ENCODE peak calls at places on chromosomes 1 and 21, in eight cellular contexts. L is GM13977; K is stimulated activated effector memory CD8-positive, alpha-beta T cell treated with anti-CD3 and anti-CD28 coated beads, Interleukin-12 subunit alpha, Interleukin-12 subunit beta, amount 100 ng/mL, for 72 hours; H is CD8-positive, alpha-beta T cell; R is stimulated activated naive CD8-positive, alpha-beta T cell treated with anti-CD3 and anti-CD28 coated beads, Interleukin-15, amount 100 ng/mL, for 72 hours; X is HTR-8/SVneo; I is ovary; W is activated T-cell treated with anti-CD3 and anti-CD28 coated beads for 1 hour. A is an unnamed sample.

GRCh38 chr1:212518188-212518951 is 85.7 kb downstream of the NENF start:
- DNase-seq in W (no peak), H (no peak), R (no peak), L (no peak), I (no peak), K (no peak), X (no peak), A (no peak)

GRCh38 chr21:42063206-42063577 is 7.9 kb upstream of the UMODL1 start:
- DNase-seq in X (no peak), L (no peak), K (no peak), I (no peak), R (peak; percentile 28), W (peak; percentile 8), H (peak; percentile 48), A (no peak)

GRCh38 chr1:229001467-229001866 is 266.2 kb downstream of the RHOU start:
- DNase-seq in K (no peak), R (no peak), I (no peak), H (no peak), W (no peak), X (no peak), L (no peak), A (no peak)

GRCh38 chr1:15702722-15703550 is 18.8 kb downstream of the PLEKHM2 start:
- DNase-seq in I (peak; percentile 51), X (no peak), R (no peak), H (no peak), L (no peak), W (no peak), K (no peak), A (no peak)

GRCh38 chr1:168227620-168228019 is 1.8 kb downstream of the SFT2D2 start:
- DNase-seq in I (no peak), W (no peak), H (no peak), L (peak; percentile 36), K (no peak), R (no peak), X (no peak), A (peak; percentile 32)

GRCh38 chr1:241841661-241842060 is 6.3 kb upstream of the EXO1 start:
- DNase-seq in I (no peak), R (no peak), K (no peak), W (no peak), X (no peak), H (no peak), L (no peak), A (no peak)

GRCh38 chr1:231869364-231869763 is 242.8 kb downstream of the DISC1 start:
- DNase-seq in X (no peak), L (no peak), W (no peak), I (no peak), K (no peak), H (no peak), R (no peak), A (no peak)

GRCh38 chr1:59198565-59198964 is 98.3 kb upstream of the FGGY start:
- DNase-seq in R (no peak), X (no peak), W (no peak), K (no peak), I (no peak), H (no peak), L (no peak), A (no peak)

GRCh38 chr1:45302505-45303331 is 24.0 kb upstream of the HPDL start:
- DNase-seq in I (peak; percentile 41), R (no peak), L (no peak), X (no peak), K (no peak), H (no peak), W (no peak), A (no peak)